ENCODE peak calls at places on chromosomes 6 and 20, in four cellular contexts. J, U, H and A are unnamed samples.
A peak's percentile ranks its signal among the peaks of the same experiment; 100 is the strongest.

GRCh38 chr20:45229264-45230056 is 8.3 kb downstream of the SEMG2 start:
- DNase-seq in J (no peak), U (no peak), H (no peak), A (peak; percentile 34)

GRCh38 chr20:35002426-35003210 is 47.0 kb downstream of the MYH7B start:
- DNase-seq in J (no peak), U (no peak), H (no peak), A (no peak)

GRCh38 chr6:28802417-28803336 is 121.1 kb downstream of the TRIM27 start:
- DNase-seq in J (no peak), U (no peak), H (no peak), A (peak; percentile 68)

GRCh38 chr6:15443119-15443518 is 197.2 kb downstream of the JARID2 start:
- DNase-seq in J (no peak), U (no peak), H (peak; percentile 74), A (peak; percentile 87)

GRCh38 chr6:14917101-14917500 is 328.8 kb upstream of the JARID2 start:
- DNase-seq in J (no peak), U (no peak), H (peak; percentile 25), A (peak; percentile 32)

GRCh38 chr6:16683524-16684194 is 77.6 kb downstream of the ATXN1 start:
- DNase-seq in J (no peak), U (peak; percentile 48), H (peak; percentile 77), A (peak; percentile 92)

GRCh38 chr20:6685181-6685582 is 82.3 kb upstream of the BMP2 start:
- DNase-seq in J (no peak), U (no peak), H (no peak), A (peak; percentile 93)

GRCh38 chr6:2713473-2714358 is 37.0 kb downstream of the MYLK4 start:
- DNase-seq in J (no peak), U (no peak), H (no peak), A (no peak)

GRCh38 chr6:5203571-5203970 is 57.2 kb downstream of the LYRM4 start:
- DNase-seq in J (no peak), U (no peak), H (no peak), A (no peak)

GRCh38 chr6:170174124-170174770 is 116.6 kb downstream of the DLL1 start:
- DNase-seq in J (no peak), U (peak; percentile 28), H (no peak), A (no peak)

GRCh38 chr6:144285798-144286502 is 815 bp downstream of the UTRN start:
- DNase-seq in J (peak; percentile 83), U (peak; percentile 49), H (peak; percentile 81), A (peak; percentile 12)

GRCh38 chr20:9602834-9603173 is 88.4 kb downstream of the LAMP5 start:
- DNase-seq in J (no peak), U (no peak), H (no peak), A (no peak)

GRCh38 chr6:72505446-72505845 is 116.4 kb upstream of the KCNQ5 start:
- DNase-seq in J (no peak), U (no peak), H (no peak), A (no peak)

DNA sequence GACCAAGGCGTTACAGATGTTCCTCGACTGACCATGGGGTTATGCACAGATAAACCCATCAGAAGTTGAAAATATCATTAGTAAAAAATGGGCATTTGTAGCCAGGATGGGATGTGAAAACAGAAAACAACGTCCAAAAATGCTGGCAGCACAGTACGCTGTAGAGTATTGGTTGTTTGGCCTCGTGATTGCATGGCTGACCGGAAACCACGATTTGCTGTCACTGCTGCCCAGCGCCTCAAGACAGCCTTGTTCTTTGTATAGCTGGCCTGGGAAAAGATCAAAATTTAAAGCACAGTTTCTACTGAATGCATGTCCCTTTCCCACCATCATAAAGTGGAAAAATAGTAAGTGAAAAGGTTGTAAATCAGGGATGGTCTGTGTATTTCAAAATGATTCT is 41.9 kb downstream of the MTHFD1L start:
- DNase-seq in J (no peak), U (no peak), H (no peak), A (no peak)
- H3K36me3 ChIP-seq in J (peaks cover 2% of the 10 kb centered on the region), U (no peaks in the 10 kb centered on the region), H (peaks cover 15% of the 10 kb centered on the region), A (peaks cover 5% of the 10 kb centered on the region)

DNA sequence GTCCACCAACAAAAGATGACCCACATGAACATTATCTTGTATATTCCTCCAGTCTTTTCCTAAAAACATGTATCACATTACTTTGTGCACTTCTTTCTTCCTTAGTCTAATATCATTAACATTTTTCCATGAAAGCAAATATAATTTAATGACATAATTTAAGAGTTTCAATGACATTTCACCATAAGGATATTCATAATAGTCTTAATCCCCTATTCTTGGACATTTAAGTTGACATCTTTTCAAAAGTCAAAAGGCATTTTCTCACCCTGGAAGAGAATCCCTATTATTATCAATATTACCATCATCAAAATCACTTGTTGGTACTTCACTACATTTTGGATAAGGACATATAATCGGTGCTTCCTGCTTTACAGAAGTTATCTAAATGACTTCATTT is 31.3 kb downstream of the EPHA7 start:
- DNase-seq in J (no peak), U (no peak), H (no peak), A (no peak)
- H3K36me3 ChIP-seq in J (peaks cover 3% of the 10 kb centered on the region), U (no peaks in the 10 kb centered on the region), H (no peaks in the 10 kb centered on the region), A (no peaks in the 10 kb centered on the region)

GRCh38 chr6:43778131-43778857 is 8.3 kb downstream of the VEGFA start:
- DNase-seq in J (no peak), U (no peak), H (no peak), A (no peak)
- H3K36me3 ChIP-seq in J (peaks cover 74% of the 10 kb centered on the region), U (no peaks in the 10 kb centered on the region), H (peaks cover 78% of the 10 kb centered on the region), A (peaks cover 88% of the 10 kb centered on the region)

GRCh38 chr6:36967757-36968156 is 13.2 kb downstream of the PI16 start:
- DNase-seq in J (no peak), U (no peak), H (no peak), A (no peak)

GRCh38 chr6:36969240-36969691 is 14.7 kb downstream of the PI16 start:
- DNase-seq in J (no peak), U (no peak), H (no peak), A (no peak)

GRCh38 chr6:36968266-36968977 is 13.9 kb downstream of the PI16 start:
- DNase-seq in J (no peak), U (peak; percentile 74), H (peak; percentile 33), A (peak; percentile 50)

GRCh38 chr6:36964908-36965307 is 10.4 kb downstream of the PI16 start:
- DNase-seq in J (no peak), U (no peak), H (no peak), A (no peak)

DNA sequence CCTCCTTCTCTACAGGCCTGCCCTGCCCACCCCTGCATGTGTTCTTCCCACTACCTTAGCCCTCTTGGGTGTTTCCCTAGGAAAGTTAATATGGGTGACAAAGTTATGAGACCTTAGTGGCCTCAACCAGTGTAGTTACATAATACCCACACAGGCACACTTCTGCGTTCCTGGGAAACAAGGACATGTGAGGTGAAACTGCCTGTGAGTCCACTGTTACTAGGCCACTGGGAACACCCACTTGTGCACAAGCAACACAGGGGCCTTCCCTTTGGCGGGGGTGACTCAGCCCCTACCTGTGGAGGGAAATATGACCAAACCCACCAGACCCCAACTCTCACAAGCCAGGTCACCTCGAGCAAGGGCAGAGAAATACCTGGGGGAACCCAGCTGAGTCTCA is 12.8 kb downstream of the PI16 start:
- DNase-seq in J (no peak), U (no peak), H (no peak), A (no peak)
- H3K36me3 ChIP-seq in J (peaks cover 30% of the 10 kb centered on the region), U (peaks cover 34% of the 10 kb centered on the region), H (peaks cover 55% of the 10 kb centered on the region), A (peaks cover 27% of the 10 kb centered on the region)